ENCODE peak calls at places on chromosomes 3 and 15, in five cellular contexts. E is A673, X is endodermal cell, L is Caco-2, W is fibroblast of mammary gland. D is an unnamed sample.

GRCh38 chr3:151372063-151372820 is 12.3 kb downstream of the P2RY12 start:
- DNase-seq in E (no peak), X (no peak), L (no peak), W (peak), D (no peak)

GRCh38 chr15:93066834-93067648 is 22.0 kb downstream of the RGMA start:
- DNase-seq in X (no peak), E (no peak), W (peak), L (no peak), D (peak)

GRCh38 chr3:149199474-149199873 is 22.2 kb downstream of the CP start:
- DNase-seq in E (peak), L (no peak), X (no peak), W (peak), D (no peak)

GRCh38 chr3:27025718-27026117 is 343.5 kb downstream of the NEK10 start:
- DNase-seq in L (no peak), W (no peak), X (peak), E (peak), D (no peak)

GRCh38 chr3:136194409-136195257 is 1.5 kb downstream of the MSL2 start:
- DNase-seq in W (no peak), X (peak), E (peak), L (peak), D (peak)

GRCh38 chr15:77659350-77660321 is 26.9 kb upstream of the LINGO1 start:
- DNase-seq in W (peak), X (peak), E (peak), L (peak), D (peak)

GRCh38 chr15:39468341-39468740 is 112.5 kb upstream of the THBS1 start:
- DNase-seq in W (no peak), X (no peak), L (no peak), E (no peak), D (no peak)

GRCh38 chr3:46427929-46428833 is 21.1 kb downstream of the CCRL2 start:
- DNase-seq in E (no peak), W (no peak), L (peak), X (no peak), D (no peak)

GRCh38 chr3:193451881-193452280 is 73.3 kb upstream of the ATP13A5 start:
- DNase-seq in W (no peak), E (no peak), X (no peak), L (no peak), D (no peak)

GRCh38 chr3:193446975-193447602 is 68.5 kb upstream of the ATP13A5 start:
- DNase-seq in E (no peak), W (no peak), X (no peak), L (no peak), D (no peak)

GRCh38 chr3:193452338-193452737 is 73.8 kb upstream of the ATP13A5 start:
- DNase-seq in E (peak), L (no peak), W (no peak), X (no peak), D (peak)
- TF ChIP-seq CTCF in E (peak), L (peak), W (peak), X (peak), D (peak)

DNA sequence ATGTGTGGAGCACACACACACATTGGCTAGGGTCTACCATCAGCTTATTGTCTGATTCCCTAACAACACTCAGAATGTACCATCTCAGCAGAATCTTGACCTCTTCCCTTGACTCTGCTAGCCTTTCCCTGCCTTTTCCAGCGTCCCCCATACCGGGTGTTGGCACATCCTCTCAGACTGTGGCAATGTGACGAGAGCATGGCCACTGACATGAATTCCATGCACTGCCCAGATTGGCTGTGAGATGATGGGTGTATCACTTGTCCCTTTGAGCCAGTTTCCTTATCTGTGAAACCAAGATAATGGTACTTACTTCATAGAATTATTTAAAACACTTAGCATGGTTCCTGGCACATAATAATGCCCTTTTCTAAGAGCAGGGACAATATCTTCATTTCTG is 60.3 kb upstream of the EIF1B start:
- DNase-seq in L (no peak), X (peak), E (no peak), W (no peak), D (no peak)
- TF ChIP-seq CTCF in L (no peak), X (no peak), E (no peak), W (no peak), D (no peak)

GRCh38 chr15:86624261-86625036 is 544.8 kb downstream of the AGBL1 start:
- DNase-seq in X (peak), L (peak), W (peak), E (peak), D (peak)
- TF ChIP-seq CTCF in X (peak), L (peak), W (peak), E (no peak), D (peak)

DNA sequence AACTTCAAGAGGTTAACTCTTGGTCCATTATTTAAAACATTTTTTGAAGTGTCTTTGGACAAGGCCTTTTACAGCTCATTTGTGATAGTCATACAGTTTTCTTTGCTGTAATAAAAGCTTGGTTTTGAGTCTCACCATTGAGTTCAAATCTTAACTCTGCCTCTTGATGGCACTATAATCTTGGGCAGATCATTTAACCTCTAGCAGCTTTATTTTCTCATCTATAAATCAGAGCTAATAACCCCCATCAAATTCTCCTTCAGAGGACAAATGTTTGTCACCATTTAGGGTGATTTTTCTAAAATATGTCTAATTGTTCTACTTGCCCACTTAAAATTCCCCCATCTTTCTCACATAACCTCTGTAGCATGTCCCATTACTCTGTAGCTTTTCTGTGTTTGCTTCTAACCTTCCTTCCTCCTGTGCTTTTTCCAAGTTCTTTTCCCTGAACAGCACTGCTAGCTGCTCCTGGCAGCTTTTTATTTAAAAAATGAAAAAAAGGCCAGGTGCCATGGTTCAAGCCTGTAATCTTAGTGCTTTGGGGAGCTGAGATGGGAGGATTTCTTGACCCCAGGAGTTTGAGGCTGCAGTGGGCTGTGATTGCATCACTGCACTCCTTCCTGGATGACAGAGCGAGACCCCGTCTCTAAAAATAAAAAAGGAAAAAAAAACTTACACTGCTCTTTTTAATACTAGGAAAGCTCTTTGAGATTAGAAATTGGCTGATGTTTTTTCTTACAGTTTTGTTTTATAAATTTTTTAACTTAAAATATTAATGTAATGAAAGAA is 28.5 kb downstream of the UBE2E1 start:
- DNase-seq in E (peak), W (no peak), L (no peak), X (no peak), D (no peak)
- TF ChIP-seq CTCF in E (peak), W (peak), L (no peak), X (peak), D (peak)

GRCh38 chr15:52678468-52679231 is 538 bp downstream of the ATOSA start:
- DNase-seq in W (peak), X (peak), L (peak), E (peak), D (peak)

GRCh38 chr15:52677593-52677992 is 1.6 kb downstream of the ATOSA start:
- DNase-seq in L (no peak), E (no peak), W (no peak), X (no peak), D (no peak)

GRCh38 chr15:52679232-52680040 is at the start of gene ATOSA:
- DNase-seq in L (peak), X (peak), E (peak), W (peak), D (peak)

GRCh38 chr15:52680041-52680391 is 828 bp upstream of the ATOSA start:
- DNase-seq in L (no peak), E (peak), X (no peak), W (peak), D (peak)

GRCh38 chr15:52678036-52678467 is 1.1 kb downstream of the ATOSA start:
- DNase-seq in E (peak), W (peak), L (peak), X (peak), D (peak)
- TF ChIP-seq CTCF in E (peak), W (peak), L (no peak), X (no peak), D (no peak)

GRCh38 chr3:168113848-168114247 is 18.1 kb upstream of the GOLIM4 start:
- DNase-seq in L (no peak), X (no peak), E (no peak), W (no peak), D (no peak)
- TF ChIP-seq CTCF in L (no peak), X (peak), E (no peak), W (peak), D (no peak)

GRCh38 chr15:51229907-51230328 is 108.5 kb downstream of the CYP19A1 start:
- DNase-seq in X (peak), E (peak), W (peak), L (no peak), D (no peak)
- TF ChIP-seq CTCF in X (peak), E (peak), W (peak), L (peak), D (no peak)

DNA sequence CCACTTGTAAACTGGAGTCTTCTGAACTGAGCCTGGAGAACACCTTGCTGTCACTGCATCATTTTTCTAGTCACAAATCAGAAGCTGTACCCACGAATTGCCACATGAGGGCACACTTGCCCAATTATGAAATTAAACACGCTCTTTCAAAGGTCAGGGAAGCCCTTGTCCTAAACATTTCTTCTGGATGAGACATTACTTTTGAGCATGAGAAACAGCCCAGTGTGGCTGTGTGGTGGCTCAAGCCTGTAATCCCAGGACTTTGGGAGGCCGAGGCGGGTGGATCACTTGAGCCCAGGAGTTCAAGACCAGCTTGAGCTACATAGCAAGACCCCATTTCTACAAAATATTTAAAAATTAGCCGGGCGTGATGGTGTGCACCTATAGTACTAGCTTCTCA is 27.5 kb upstream of the CFAP161 start:
- DNase-seq in W (peak), L (peak), E (peak), X (peak), D (peak)
- TF ChIP-seq CTCF in W (peak), L (peak), E (peak), X (peak), D (peak)

D was measured in MCF 10A.